ENCODE peak calls at places on chromosome 9, in ten cellular contexts. T, X, R, D, M, Y, A, O, B and C are unnamed samples.

GRCh38 chr9:127388037-127388855 is 8.7 kb upstream of the SLC2A8 start:
- DNase-seq in Y (no peak), A (peak; percentile 70), B (no peak), O (peak; percentile 96), T (peak; percentile 93), R (no peak), M (peak; percentile 32), D (peak; percentile 97), X (no peak), C (no peak)

GRCh38 chr9:77952641-77953341 is 78.8 kb downstream of the GNAQ start:
- DNase-seq in O (peak; percentile 73), D (peak; percentile 77), B (no peak), R (no peak), M (no peak), X (no peak), A (no peak), T (no peak), Y (no peak), C (no peak)

GRCh38 chr9:132631280-132631679 is 38.5 kb downstream of the DDX31 start:
- DNase-seq in T (peak; percentile 20), D (peak; percentile 48), Y (no peak), M (no peak), B (no peak), X (no peak), R (no peak), O (peak; percentile 79), A (no peak), C (no peak)

GRCh38 chr9:91114450-91114849 is 247.3 kb downstream of the AUH start:
- DNase-seq in B (no peak), D (no peak), M (no peak), T (no peak), A (no peak), O (no peak), X (no peak), R (no peak), Y (no peak), C (no peak)

GRCh38 chr9:36037580-36038169 is 962 bp downstream of the RECK start:
- DNase-seq in Y (no peak), O (no peak), T (no peak), X (peak; percentile 10), R (no peak), M (no peak), A (no peak), B (no peak), D (peak; percentile 32), C (no peak)

GRCh38 chr9:133184971-133185370 is 21.3 kb upstream of the GBGT1 start:
- DNase-seq in T (peak; percentile 15), X (peak; percentile 75), Y (no peak), D (peak; percentile 59), B (no peak), O (peak; percentile 70), R (peak; percentile 46), M (no peak), A (no peak), C (no peak)

GRCh38 chr9:114339130-114339908 is 9.7 kb downstream of the ORM2 start:
- DNase-seq in D (peak; percentile 51), R (peak; percentile 40), Y (peak; percentile 70), B (no peak), T (no peak), A (no peak), X (peak; percentile 79), M (no peak), O (peak; percentile 60), C (peak; percentile 42)

GRCh38 chr9:109052416-109052815 is 39.1 kb upstream of the CTNNAL1 start:
- DNase-seq in X (no peak), A (no peak), R (no peak), T (no peak), M (no peak), O (no peak), D (no peak), B (no peak), Y (no peak), C (no peak)

GRCh38 chr9:68711281-68711680 is 6.2 kb downstream of the PIP5K1B start:
- DNase-seq in R (no peak), O (no peak), M (no peak), Y (no peak), A (no peak), T (no peak), D (no peak), X (no peak), B (no peak), C (no peak)

GRCh38 chr9:88657893-88658292 is 122.9 kb downstream of the NXNL2 start:
- DNase-seq in D (peak; percentile 29), R (no peak), T (no peak), Y (no peak), A (no peak), M (no peak), O (no peak), B (no peak), X (no peak), C (no peak)

GRCh38 chr9:88652876-88653275 is 117.9 kb downstream of the NXNL2 start:
- DNase-seq in D (peak; percentile 35), R (no peak), A (no peak), T (no peak), X (no peak), O (peak; percentile 56), M (no peak), B (no peak), Y (no peak), C (no peak)

GRCh38 chr9:88646539-88646938 is 111.6 kb downstream of the NXNL2 start:
- DNase-seq in Y (no peak), B (no peak), R (no peak), A (no peak), M (no peak), D (peak; percentile 18), O (no peak), X (no peak), T (no peak), C (no peak)

GRCh38 chr9:88653926-88654325 is 118.9 kb downstream of the NXNL2 start:
- DNase-seq in O (peak; percentile 90), T (no peak), Y (no peak), M (no peak), X (no peak), A (no peak), D (peak; percentile 40), R (no peak), B (no peak), C (no peak)

DNA sequence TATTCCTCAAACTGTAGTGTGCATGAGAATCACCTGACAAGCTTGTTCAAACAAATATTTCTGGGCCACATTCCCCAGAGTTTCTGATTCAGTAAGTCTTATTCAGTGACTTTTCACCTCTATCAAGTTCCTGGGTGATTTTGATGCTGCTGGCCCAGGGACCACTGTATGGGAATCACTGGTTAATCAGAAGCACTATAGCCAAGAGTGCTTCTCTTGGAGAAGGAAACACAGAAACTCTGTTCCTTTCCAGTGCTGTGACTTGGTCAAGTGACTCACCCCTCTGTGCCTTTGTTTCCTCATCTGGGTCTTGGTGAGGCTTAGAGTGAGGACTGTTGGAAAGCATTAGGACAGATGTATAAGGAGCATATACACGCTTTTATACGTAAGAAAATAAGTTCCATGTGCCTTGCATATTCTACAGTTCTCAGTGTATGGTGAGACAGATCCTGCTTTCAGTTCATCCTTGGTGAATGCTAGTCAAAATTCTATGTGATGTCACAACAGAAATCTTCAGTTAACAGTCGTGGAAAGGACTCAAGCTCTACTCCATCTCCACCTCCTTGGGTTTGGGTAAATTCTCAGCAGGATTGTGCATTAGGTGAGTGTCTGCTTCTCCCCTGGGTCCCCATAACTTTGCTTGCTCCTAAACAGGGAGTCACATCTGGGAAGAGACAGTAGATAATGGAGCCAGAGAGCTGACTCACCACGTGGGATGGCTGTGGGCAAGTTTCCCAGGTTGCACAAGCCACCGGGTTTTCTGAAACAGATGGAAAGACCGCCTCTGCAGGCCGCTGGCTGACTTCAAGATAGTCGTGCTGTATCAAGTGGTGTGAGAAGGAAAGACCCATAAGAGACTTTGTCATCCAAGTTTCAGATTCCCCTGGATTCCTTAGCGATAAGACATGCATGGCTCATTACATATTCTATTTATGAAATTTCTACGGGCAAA is 117.0 kb downstream of the NXNL2 start:
- DNase-seq in T (peak; percentile 94), R (peak; percentile 51), D (peak; percentile 97), M (peak; percentile 73), A (peak; percentile 52), B (no peak), Y (no peak), O (peak; percentile 99), X (no peak), C (peak; percentile 72)
- TF ChIP-seq CTCF in T (peak; percentile 55), R (no peak), D (peak; percentile 29), M (no peak), A (no peak), B (no peak), Y (no peak), O (peak; percentile 44), X (no peak), C (no peak)

GRCh38 chr9:18060304-18060934 is 413.5 kb upstream of the ADAMTSL1 start:
- DNase-seq in A (no peak), M (no peak), O (no peak), D (peak; percentile 3), B (no peak), T (no peak), R (no peak), Y (no peak), X (peak; percentile 51), C (no peak)
- TF ChIP-seq CTCF in A (peak; percentile 64), M (no peak), O (peak; percentile 39), D (no peak), B (peak; percentile 46), T (peak; percentile 27), R (no peak), Y (no peak), X (no peak), C (no peak)

GRCh38 chr9:37968228-37968672 is 64.3 kb upstream of the SLC25A51 start:
- DNase-seq in O (peak; percentile 86), A (no peak), X (no peak), Y (no peak), B (peak; percentile 22), D (peak; percentile 69), T (no peak), M (no peak), R (no peak), C (no peak)

GRCh38 chr9:37970301-37971106 is 66.6 kb upstream of the SLC25A51 start:
- DNase-seq in D (no peak), A (no peak), M (no peak), B (peak; percentile 27), R (no peak), X (no peak), Y (no peak), T (no peak), O (no peak), C (no peak)

GRCh38 chr9:37969558-37970300 is 65.8 kb upstream of the SLC25A51 start:
- DNase-seq in M (no peak), O (no peak), R (no peak), B (peak; percentile 33), T (no peak), Y (no peak), X (no peak), A (no peak), D (no peak), C (no peak)

GRCh38 chr9:37967681-37968080 is 63.8 kb upstream of the SLC25A51 start:
- DNase-seq in M (no peak), A (no peak), T (no peak), X (no peak), Y (no peak), O (no peak), R (no peak), D (no peak), B (peak; percentile 10), C (no peak)

GRCh38 chr9:37969130-37969529 is 65.2 kb upstream of the SLC25A51 start:
- DNase-seq in Y (no peak), X (no peak), T (no peak), R (peak; percentile 95), A (no peak), B (peak; percentile 71), O (peak; percentile 26), D (no peak), M (no peak), C (no peak)
- TF ChIP-seq CTCF in Y (no peak), X (no peak), T (no peak), R (no peak), A (no peak), B (no peak), O (no peak), D (no peak), M (no peak), C (no peak)

GRCh38 chr9:131178382-131178781 is 53.0 kb downstream of the NUP214 start:
- DNase-seq in M (peak; percentile 66), B (peak; percentile 68), T (peak; percentile 74), R (peak; percentile 63), O (peak; percentile 60), Y (peak; percentile 85), A (peak; percentile 69), X (peak; percentile 87), D (peak; percentile 72), C (no peak)
- TF ChIP-seq CTCF in M (peak; percentile 92), B (peak; percentile 79), T (peak; percentile 98), R (peak; percentile 88), O (peak; percentile 97), Y (peak; percentile 82), A (peak; percentile 69), X (peak; percentile 95), D (peak; percentile 97), C (no peak)